ENCODE peak calls at places on chromosomes 7 and 10, in six cellular contexts. One of them, this sample, is unnamed.

GRCh38 chr10:91381562-91381923 is 28.6 kb upstream of the HECTD2 start:
- DNase-seq in HCT116: no peak
- DNase-seq in suprapubic skin: no peak
- DNase-seq in gastrocnemius medialis: no peak
- DNase-seq in HepG2: no peak
- DNase-seq in transverse colon: no peak
- DNase-seq in this sample: no peak

GRCh38 chr10:27457966-27458365 is 46.1 kb upstream of the RAB18 start:
- DNase-seq in suprapubic skin: no peak
- DNase-seq in gastrocnemius medialis: no peak
- DNase-seq in HCT116: no peak
- DNase-seq in HepG2: no peak
- DNase-seq in transverse colon: no peak
- DNase-seq in this sample: no peak

GRCh38 chr7:133571066-133571465 is 318.2 kb downstream of the EXOC4 start:
- DNase-seq in HepG2: peak
- DNase-seq in transverse colon: no peak
- DNase-seq in suprapubic skin: no peak
- DNase-seq in gastrocnemius medialis: no peak
- DNase-seq in HCT116: no peak
- DNase-seq in this sample: no peak

GRCh38 chr10:131178956-131179355 is 132.6 kb downstream of the TCERG1L start:
- DNase-seq in HepG2: no peak
- DNase-seq in suprapubic skin: no peak
- DNase-seq in HCT116: no peak
- DNase-seq in transverse colon: no peak
- DNase-seq in gastrocnemius medialis: no peak
- DNase-seq in this sample: no peak

GRCh38 chr10:103512591-103513382 is 19.3 kb downstream of the NEURL1 start:
- DNase-seq in transverse colon: no peak
- DNase-seq in suprapubic skin: no peak
- DNase-seq in HepG2: peak
- DNase-seq in gastrocnemius medialis: no peak
- DNase-seq in HCT116: no peak
- DNase-seq in this sample: no peak

GRCh38 chr10:111677747-111678146 is 505.8 kb downstream of the GPAM start:
- DNase-seq in gastrocnemius medialis: no peak
- DNase-seq in HepG2: no peak
- DNase-seq in HCT116: no peak
- DNase-seq in transverse colon: no peak
- DNase-seq in suprapubic skin: no peak
- DNase-seq in this sample: no peak

GRCh38 chr7:143394068-143394467 is 12.9 kb downstream of the ZYX start:
- DNase-seq in suprapubic skin: no peak
- DNase-seq in gastrocnemius medialis: no peak
- DNase-seq in HepG2: no peak
- DNase-seq in transverse colon: no peak
- DNase-seq in HCT116: no peak
- DNase-seq in this sample: no peak

GRCh38 chr10:117246997-117247667 is 6.2 kb downstream of the SLC18A2 start:
- DNase-seq in HCT116: no peak
- DNase-seq in suprapubic skin: no peak
- DNase-seq in HepG2: no peak
- DNase-seq in transverse colon: no peak
- DNase-seq in gastrocnemius medialis: no peak
- DNase-seq in this sample: no peak

GRCh38 chr10:82089327-82089726 is 214.3 kb downstream of the NRG3 start:
- DNase-seq in suprapubic skin: no peak
- DNase-seq in HepG2: no peak
- DNase-seq in transverse colon: no peak
- DNase-seq in HCT116: no peak
- DNase-seq in gastrocnemius medialis: no peak
- DNase-seq in this sample: no peak

GRCh38 chr7:46391215-46391614 is 470.1 kb upstream of the IGFBP3 start:
- DNase-seq in gastrocnemius medialis: peak
- DNase-seq in transverse colon: no peak
- DNase-seq in suprapubic skin: no peak
- DNase-seq in HCT116: no peak
- DNase-seq in HepG2: no peak
- DNase-seq in this sample: no peak

GRCh38 chr10:46528171-46528671 is 28.2 kb downstream of the GPRIN2 start:
- DNase-seq in HCT116: no peak
- DNase-seq in suprapubic skin: peak
- DNase-seq in transverse colon: peak
- DNase-seq in gastrocnemius medialis: peak
- DNase-seq in HepG2: no peak
- DNase-seq in this sample: no peak

GRCh38 chr7:30396379-30396778 is 82.2 kb downstream of the NOD1 start:
- DNase-seq in HepG2: no peak
- DNase-seq in transverse colon: no peak
- DNase-seq in HCT116: no peak
- DNase-seq in suprapubic skin: no peak
- DNase-seq in gastrocnemius medialis: no peak
- DNase-seq in this sample: no peak

GRCh38 chr10:100372415-100373297 is 25.6 kb downstream of the SCD start:
- DNase-seq in gastrocnemius medialis: no peak
- DNase-seq in transverse colon: no peak
- DNase-seq in HCT116: no peak
- DNase-seq in suprapubic skin: no peak
- DNase-seq in HepG2: no peak
- DNase-seq in this sample: no peak

GRCh38 chr10:118926018-118926417 is 103.5 kb upstream of the NANOS1 start:
- DNase-seq in HepG2: no peak
- DNase-seq in HCT116: no peak
- DNase-seq in gastrocnemius medialis: no peak
- DNase-seq in suprapubic skin: no peak
- DNase-seq in transverse colon: no peak
- DNase-seq in this sample: no peak

GRCh38 chr7:45240926-45241325 is 83.3 kb downstream of the RAMP3 start:
- DNase-seq in HCT116: no peak
- DNase-seq in HepG2: no peak
- DNase-seq in suprapubic skin: no peak
- DNase-seq in gastrocnemius medialis: no peak
- DNase-seq in transverse colon: no peak
- DNase-seq in this sample: no peak

GRCh38 chr10:125692246-125692931 is 9.4 kb upstream of the TEX36 start:
- DNase-seq in transverse colon: no peak
- DNase-seq in HCT116: no peak
- DNase-seq in gastrocnemius medialis: no peak
- DNase-seq in suprapubic skin: no peak
- DNase-seq in HepG2: no peak
- DNase-seq in this sample: no peak

GRCh38 chr7:143519411-143520131 is 41.9 kb downstream of the TAS2R41 start:
- DNase-seq in HepG2: no peak
- DNase-seq in transverse colon: no peak
- DNase-seq in HCT116: no peak
- DNase-seq in suprapubic skin: no peak
- DNase-seq in gastrocnemius medialis: no peak
- DNase-seq in this sample: no peak

GRCh38 chr10:49593998-49594397 is 16.1 kb upstream of the SLC18A3 start:
- DNase-seq in suprapubic skin: no peak
- DNase-seq in gastrocnemius medialis: no peak
- DNase-seq in transverse colon: no peak
- DNase-seq in HCT116: no peak
- DNase-seq in HepG2: no peak
- DNase-seq in this sample: no peak

GRCh38 chr7:114255404-114255841 is 159.2 kb upstream of the FOXP2 start:
- DNase-seq in gastrocnemius medialis: no peak
- DNase-seq in transverse colon: peak
- DNase-seq in HCT116: no peak
- DNase-seq in suprapubic skin: no peak
- DNase-seq in HepG2: no peak
- DNase-seq in this sample: no peak

GRCh38 chr7:80374321-80374720 is 137.5 kb downstream of the GNAT3 start:
- DNase-seq in gastrocnemius medialis: no peak
- DNase-seq in transverse colon: no peak
- DNase-seq in HepG2: no peak
- DNase-seq in HCT116: no peak
- DNase-seq in suprapubic skin: no peak
- DNase-seq in this sample: no peak

GRCh38 chr10:112732277-112732891 is 217.7 kb upstream of the TCF7L2 start:
- DNase-seq in suprapubic skin: no peak
- DNase-seq in HCT116: no peak
- DNase-seq in gastrocnemius medialis: no peak
- DNase-seq in transverse colon: no peak
- DNase-seq in HepG2: no peak
- DNase-seq in this sample: no peak

GRCh38 chr10:132690401-132690800 is 95.5 kb downstream of the NKX6-2 start:
- DNase-seq in suprapubic skin: peak
- DNase-seq in HCT116: no peak
- DNase-seq in gastrocnemius medialis: peak
- DNase-seq in transverse colon: no peak
- DNase-seq in HepG2: no peak
- DNase-seq in this sample: no peak
- TF ChIP-seq POLR2A in suprapubic skin: no peak
- TF ChIP-seq POLR2A in HCT116: no peak
- TF ChIP-seq POLR2A in gastrocnemius medialis: no peak
- TF ChIP-seq POLR2A in transverse colon: no peak
- TF ChIP-seq POLR2A in HepG2: no peak
- TF ChIP-seq POLR2A in this sample: no peak

GRCh38 chr7:155763122-155763521 is 49.1 kb downstream of the SHH start:
- DNase-seq in HepG2: no peak
- DNase-seq in HCT116: no peak
- DNase-seq in suprapubic skin: no peak
- DNase-seq in gastrocnemius medialis: no peak
- DNase-seq in transverse colon: no peak
- DNase-seq in this sample: no peak

GRCh38 chr7:155764432-155764798 is 47.8 kb downstream of the SHH start:
- DNase-seq in HepG2: no peak
- DNase-seq in transverse colon: no peak
- DNase-seq in gastrocnemius medialis: no peak
- DNase-seq in suprapubic skin: no peak
- DNase-seq in HCT116: no peak
- DNase-seq in this sample: no peak

GRCh38 chr7:155765458-155765857 is 46.8 kb downstream of the SHH start:
- DNase-seq in HCT116: no peak
- DNase-seq in HepG2: no peak
- DNase-seq in suprapubic skin: no peak
- DNase-seq in gastrocnemius medialis: no peak
- DNase-seq in transverse colon: no peak
- DNase-seq in this sample: no peak

GRCh38 chr7:155762639-155763038 is 49.6 kb downstream of the SHH start:
- DNase-seq in gastrocnemius medialis: peak
- DNase-seq in HCT116: no peak
- DNase-seq in transverse colon: no peak
- DNase-seq in suprapubic skin: no peak
- DNase-seq in HepG2: no peak
- DNase-seq in this sample: no peak

GRCh38 chr7:155763721-155764431 is 48.4 kb downstream of the SHH start:
- DNase-seq in suprapubic skin: no peak
- DNase-seq in HCT116: no peak
- DNase-seq in HepG2: no peak
- DNase-seq in transverse colon: no peak
- DNase-seq in gastrocnemius medialis: no peak
- DNase-seq in this sample: no peak
- TF ChIP-seq POLR2A in suprapubic skin: no peak
- TF ChIP-seq POLR2A in HCT116: no peak
- TF ChIP-seq POLR2A in HepG2: no peak
- TF ChIP-seq POLR2A in transverse colon: no peak
- TF ChIP-seq POLR2A in gastrocnemius medialis: no peak
- TF ChIP-seq POLR2A in this sample: no peak

DNA sequence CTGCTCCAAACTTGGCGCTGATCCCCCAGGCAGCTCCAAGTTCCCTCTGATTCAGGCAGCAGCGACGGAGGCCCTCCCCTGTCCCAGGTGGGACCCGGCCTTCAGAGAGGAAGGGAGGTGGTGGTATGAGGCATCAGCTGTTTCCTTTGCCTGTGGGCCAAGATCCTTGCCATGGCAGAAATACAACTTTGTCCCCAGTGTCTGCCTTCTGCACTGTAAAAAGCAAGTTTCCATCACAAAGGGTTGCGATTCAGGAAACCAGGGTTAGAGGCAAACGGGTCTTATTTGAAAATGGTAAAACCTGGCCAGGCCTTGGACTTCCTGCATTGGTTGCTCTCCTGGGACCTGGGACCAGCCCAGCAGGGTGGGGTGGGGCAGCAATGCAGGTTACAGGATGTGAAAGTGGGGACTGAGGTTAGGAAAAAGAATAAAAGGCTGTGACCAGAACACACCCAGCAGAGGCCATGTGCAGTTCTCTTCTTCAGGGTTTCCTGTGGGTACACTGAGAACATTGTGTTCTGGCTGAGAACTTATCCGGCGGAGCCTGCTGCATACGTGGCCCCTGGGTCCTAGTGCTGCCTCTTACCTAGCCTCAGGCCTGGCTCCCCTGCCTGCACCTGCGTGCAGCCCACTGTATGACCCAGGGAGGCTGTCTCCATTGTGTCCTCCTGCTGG is 25.1 kb upstream of the DDIT4 start:
- DNase-seq in HCT116: no peak
- DNase-seq in suprapubic skin: peak
- DNase-seq in HepG2: peak
- DNase-seq in gastrocnemius medialis: peak
- DNase-seq in transverse colon: peak
- DNase-seq in this sample: no peak
- TF ChIP-seq POLR2A in HCT116: peak
- TF ChIP-seq POLR2A in suprapubic skin: no peak
- TF ChIP-seq POLR2A in HepG2: peak
- TF ChIP-seq POLR2A in gastrocnemius medialis: peak
- TF ChIP-seq POLR2A in transverse colon: peak
- TF ChIP-seq POLR2A in this sample: no peak

DNA sequence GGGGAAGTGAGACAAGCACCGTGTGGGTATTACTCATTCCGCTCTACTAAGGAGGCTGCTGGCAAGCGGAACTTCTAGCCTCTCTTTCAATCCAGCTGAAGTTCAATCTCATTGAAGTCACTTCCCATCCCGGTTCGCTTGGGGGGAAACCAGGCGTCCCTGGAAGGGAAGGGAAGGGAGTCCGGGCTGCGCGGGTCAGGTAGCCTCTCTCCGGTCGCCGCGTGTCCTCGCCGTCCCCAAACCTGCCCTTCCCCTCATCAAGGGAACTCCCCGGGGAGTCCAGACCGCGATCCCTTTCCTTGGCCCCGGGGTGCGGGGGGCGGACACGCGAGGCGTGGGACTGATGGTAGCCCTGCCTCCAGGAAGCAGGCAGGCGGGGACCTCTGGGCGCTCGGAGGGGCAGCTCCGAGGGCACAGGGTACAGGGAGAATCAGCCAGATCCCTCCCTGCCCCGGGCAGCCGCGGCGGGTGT is 598 bp upstream of the ZEB1 start:
- DNase-seq in HCT116: peak
- DNase-seq in transverse colon: no peak
- DNase-seq in suprapubic skin: peak
- DNase-seq in gastrocnemius medialis: peak
- DNase-seq in HepG2: peak
- DNase-seq in this sample: peak
- TF ChIP-seq POLR2A in HCT116: no peak
- TF ChIP-seq POLR2A in transverse colon: no peak
- TF ChIP-seq POLR2A in suprapubic skin: no peak
- TF ChIP-seq POLR2A in gastrocnemius medialis: peak
- TF ChIP-seq POLR2A in HepG2: no peak
- TF ChIP-seq POLR2A in this sample: peak

GRCh38 chr7:116588225-116588624 is 63.4 kb downstream of the CAV1 start:
- DNase-seq in gastrocnemius medialis: no peak
- DNase-seq in HCT116: no peak
- DNase-seq in HepG2: no peak
- DNase-seq in transverse colon: no peak
- DNase-seq in suprapubic skin: no peak
- DNase-seq in this sample: no peak
- TF ChIP-seq POLR2A in gastrocnemius medialis: no peak
- TF ChIP-seq POLR2A in HCT116: no peak
- TF ChIP-seq POLR2A in HepG2: no peak
- TF ChIP-seq POLR2A in transverse colon: no peak
- TF ChIP-seq POLR2A in suprapubic skin: no peak
- TF ChIP-seq POLR2A in this sample: no peak

This sample was measured in H54.